ENCODE peak calls at places on chromosome X, in eight cellular contexts. One of them, this sample, is unnamed.

GRCh38 chrX:30863969-30864368 is 25.1 kb downstream of the TAB3 start:
- DNase-seq in left ventricle myocardium inferior: peak
- DNase-seq in C1 segment of cervical spinal cord: no peak
- DNase-seq in COR-L47: no peak
- DNase-seq in CD4-positive, alpha-beta T cell: no peak
- DNase-seq in astrocyte of the spinal cord: no peak
- DNase-seq in EL: no peak
- DNase-seq in NCI-H2081: no peak
- DNase-seq in this sample: no peak

GRCh38 chrX:108270739-108271396 is 167.4 kb downstream of the COL4A6 start:
- DNase-seq in left ventricle myocardium inferior: no peak
- DNase-seq in C1 segment of cervical spinal cord: no peak
- DNase-seq in COR-L47: no peak
- DNase-seq in CD4-positive, alpha-beta T cell: no peak
- DNase-seq in astrocyte of the spinal cord: peak
- DNase-seq in EL: peak
- DNase-seq in NCI-H2081: no peak
- DNase-seq in this sample: no peak

GRCh38 chrX:111095974-111096870 is at the start of gene PAK3:
- DNase-seq in left ventricle myocardium inferior: no peak
- DNase-seq in C1 segment of cervical spinal cord: no peak
- DNase-seq in COR-L47: peak
- DNase-seq in CD4-positive, alpha-beta T cell: peak
- DNase-seq in astrocyte of the spinal cord: peak
- DNase-seq in EL: peak
- DNase-seq in NCI-H2081: peak
- DNase-seq in this sample: peak

GRCh38 chrX:150753968-150754367 is 60.8 kb downstream of the MTMR1 start:
- DNase-seq in left ventricle myocardium inferior: no peak
- DNase-seq in C1 segment of cervical spinal cord: no peak
- DNase-seq in COR-L47: no peak
- DNase-seq in CD4-positive, alpha-beta T cell: no peak
- DNase-seq in astrocyte of the spinal cord: no peak
- DNase-seq in EL: no peak
- DNase-seq in NCI-H2081: no peak
- DNase-seq in this sample: no peak

GRCh38 chrX:55489315-55490009 is at the start of gene USP51:
- DNase-seq in left ventricle myocardium inferior: peak
- DNase-seq in C1 segment of cervical spinal cord: peak
- DNase-seq in COR-L47: no peak
- DNase-seq in CD4-positive, alpha-beta T cell: peak
- DNase-seq in astrocyte of the spinal cord: peak
- DNase-seq in EL: peak
- DNase-seq in NCI-H2081: no peak
- DNase-seq in this sample: no peak

GRCh38 chrX:153973127-153974002 is 811 bp downstream of the TMEM187 start:
- DNase-seq in left ventricle myocardium inferior: no peak
- DNase-seq in C1 segment of cervical spinal cord: no peak
- DNase-seq in COR-L47: peak
- DNase-seq in CD4-positive, alpha-beta T cell: no peak
- DNase-seq in astrocyte of the spinal cord: no peak
- DNase-seq in EL: no peak
- DNase-seq in NCI-H2081: peak
- DNase-seq in this sample: no peak

GRCh38 chrX:107449490-107450175 is at the start of gene FRMPD3:
- DNase-seq in left ventricle myocardium inferior: no peak
- DNase-seq in C1 segment of cervical spinal cord: no peak
- DNase-seq in COR-L47: no peak
- DNase-seq in CD4-positive, alpha-beta T cell: no peak
- DNase-seq in astrocyte of the spinal cord: no peak
- DNase-seq in EL: peak
- DNase-seq in NCI-H2081: peak
- DNase-seq in this sample: no peak

GRCh38 chrX:40096395-40097091 is 1.2 kb downstream of the BCOR start:
- DNase-seq in left ventricle myocardium inferior: peak
- DNase-seq in C1 segment of cervical spinal cord: peak
- DNase-seq in COR-L47: no peak
- DNase-seq in CD4-positive, alpha-beta T cell: peak
- DNase-seq in astrocyte of the spinal cord: peak
- DNase-seq in EL: peak
- DNase-seq in NCI-H2081: no peak
- DNase-seq in this sample: no peak

GRCh38 chrX:71547339-71547738 is 14.4 kb downstream of the OGT start:
- DNase-seq in left ventricle myocardium inferior: no peak
- DNase-seq in C1 segment of cervical spinal cord: no peak
- DNase-seq in COR-L47: no peak
- DNase-seq in CD4-positive, alpha-beta T cell: no peak
- DNase-seq in astrocyte of the spinal cord: no peak
- DNase-seq in EL: no peak
- DNase-seq in NCI-H2081: no peak
- DNase-seq in this sample: no peak

GRCh38 chrX:115503099-115503498 is 57.9 kb upstream of the PLS3 start:
- DNase-seq in left ventricle myocardium inferior: no peak
- DNase-seq in C1 segment of cervical spinal cord: no peak
- DNase-seq in COR-L47: no peak
- DNase-seq in CD4-positive, alpha-beta T cell: no peak
- DNase-seq in astrocyte of the spinal cord: no peak
- DNase-seq in EL: no peak
- DNase-seq in NCI-H2081: no peak
- DNase-seq in this sample: no peak

GRCh38 chrX:40780123-40780522 is 44.8 kb upstream of the MED14 start:
- DNase-seq in left ventricle myocardium inferior: peak
- DNase-seq in C1 segment of cervical spinal cord: peak
- DNase-seq in COR-L47: no peak
- DNase-seq in CD4-positive, alpha-beta T cell: no peak
- DNase-seq in astrocyte of the spinal cord: no peak
- DNase-seq in EL: no peak
- DNase-seq in NCI-H2081: no peak
- DNase-seq in this sample: no peak

GRCh38 chrX:107548775-107549174 is 79.5 kb upstream of the PRPS1 start:
- DNase-seq in left ventricle myocardium inferior: no peak
- DNase-seq in C1 segment of cervical spinal cord: no peak
- DNase-seq in COR-L47: no peak
- DNase-seq in CD4-positive, alpha-beta T cell: no peak
- DNase-seq in astrocyte of the spinal cord: no peak
- DNase-seq in EL: no peak
- DNase-seq in NCI-H2081: no peak
- DNase-seq in this sample: no peak

GRCh38 chrX:155148724-155149537 is 67.3 kb upstream of the VBP1 start:
- DNase-seq in left ventricle myocardium inferior: no peak
- DNase-seq in C1 segment of cervical spinal cord: no peak
- DNase-seq in COR-L47: no peak
- DNase-seq in CD4-positive, alpha-beta T cell: peak
- DNase-seq in astrocyte of the spinal cord: peak
- DNase-seq in EL: peak
- DNase-seq in NCI-H2081: no peak
- DNase-seq in this sample: no peak

GRCh38 chrX:134774190-134775048 is 116.1 kb upstream of the PLAC1 start:
- DNase-seq in left ventricle myocardium inferior: no peak
- DNase-seq in C1 segment of cervical spinal cord: no peak
- DNase-seq in COR-L47: no peak
- DNase-seq in CD4-positive, alpha-beta T cell: no peak
- DNase-seq in astrocyte of the spinal cord: no peak
- DNase-seq in EL: no peak
- DNase-seq in NCI-H2081: no peak
- DNase-seq in this sample: no peak

GRCh38 chrX:44621088-44621487 is 78.4 kb upstream of the FUNDC1 start:
- DNase-seq in left ventricle myocardium inferior: no peak
- DNase-seq in C1 segment of cervical spinal cord: no peak
- DNase-seq in COR-L47: no peak
- DNase-seq in CD4-positive, alpha-beta T cell: no peak
- DNase-seq in astrocyte of the spinal cord: no peak
- DNase-seq in EL: peak
- DNase-seq in NCI-H2081: no peak
- DNase-seq in this sample: no peak

GRCh38 chrX:29627833-29628232 is 587.5 kb upstream of the MAGEB2 start:
- DNase-seq in left ventricle myocardium inferior: no peak
- DNase-seq in C1 segment of cervical spinal cord: no peak
- DNase-seq in COR-L47: no peak
- DNase-seq in CD4-positive, alpha-beta T cell: no peak
- DNase-seq in astrocyte of the spinal cord: no peak
- DNase-seq in EL: no peak
- DNase-seq in NCI-H2081: no peak
- DNase-seq in this sample: no peak

GRCh38 chrX:70025464-70025863 is 24.3 kb downstream of the AWAT2 start:
- DNase-seq in left ventricle myocardium inferior: no peak
- DNase-seq in C1 segment of cervical spinal cord: no peak
- DNase-seq in COR-L47: no peak
- DNase-seq in CD4-positive, alpha-beta T cell: no peak
- DNase-seq in astrocyte of the spinal cord: peak
- DNase-seq in EL: peak
- DNase-seq in NCI-H2081: no peak
- DNase-seq in this sample: no peak

GRCh38 chrX:150038356-150038755 is 100.1 kb upstream of the EOLA2 start:
- DNase-seq in left ventricle myocardium inferior: no peak
- DNase-seq in C1 segment of cervical spinal cord: no peak
- DNase-seq in COR-L47: no peak
- DNase-seq in CD4-positive, alpha-beta T cell: no peak
- DNase-seq in astrocyte of the spinal cord: no peak
- DNase-seq in EL: peak
- DNase-seq in NCI-H2081: no peak
- DNase-seq in this sample: no peak

GRCh38 chrX:56248492-56248891 is 16.3 kb downstream of the KLF8 start:
- DNase-seq in left ventricle myocardium inferior: peak
- DNase-seq in C1 segment of cervical spinal cord: no peak
- DNase-seq in COR-L47: no peak
- DNase-seq in CD4-positive, alpha-beta T cell: peak
- DNase-seq in astrocyte of the spinal cord: peak
- DNase-seq in EL: peak
- DNase-seq in NCI-H2081: peak
- DNase-seq in this sample: no peak

GRCh38 chrX:49792376-49792775 is 36.7 kb upstream of the PAGE4 start:
- DNase-seq in left ventricle myocardium inferior: no peak
- DNase-seq in C1 segment of cervical spinal cord: no peak
- DNase-seq in COR-L47: no peak
- DNase-seq in CD4-positive, alpha-beta T cell: no peak
- DNase-seq in astrocyte of the spinal cord: no peak
- DNase-seq in EL: no peak
- DNase-seq in NCI-H2081: no peak
- DNase-seq in this sample: no peak

GRCh38 chrX:72572248-72573157 is at the start of gene HDAC8:
- DNase-seq in left ventricle myocardium inferior: peak
- DNase-seq in C1 segment of cervical spinal cord: peak
- DNase-seq in COR-L47: peak
- DNase-seq in CD4-positive, alpha-beta T cell: peak
- DNase-seq in astrocyte of the spinal cord: peak
- DNase-seq in EL: peak
- DNase-seq in NCI-H2081: peak
- DNase-seq in this sample: peak

GRCh38 chrX:96389314-96390048 is 295.2 kb upstream of the DIAPH2 start:
- DNase-seq in left ventricle myocardium inferior: no peak
- DNase-seq in C1 segment of cervical spinal cord: no peak
- DNase-seq in COR-L47: no peak
- DNase-seq in CD4-positive, alpha-beta T cell: no peak
- DNase-seq in astrocyte of the spinal cord: no peak
- DNase-seq in EL: no peak
- DNase-seq in NCI-H2081: no peak
- DNase-seq in this sample: no peak

GRCh38 chrX:150375243-150375642 is 12.1 kb downstream of the MAMLD1 start:
- DNase-seq in left ventricle myocardium inferior: no peak
- DNase-seq in C1 segment of cervical spinal cord: no peak
- DNase-seq in COR-L47: no peak
- DNase-seq in CD4-positive, alpha-beta T cell: no peak
- DNase-seq in astrocyte of the spinal cord: no peak
- DNase-seq in EL: no peak
- DNase-seq in NCI-H2081: no peak
- DNase-seq in this sample: no peak

GRCh38 chrX:85084770-85085393 is 81.2 kb downstream of the APOOL start:
- DNase-seq in left ventricle myocardium inferior: no peak
- DNase-seq in C1 segment of cervical spinal cord: no peak
- DNase-seq in COR-L47: no peak
- DNase-seq in CD4-positive, alpha-beta T cell: no peak
- DNase-seq in astrocyte of the spinal cord: peak
- DNase-seq in EL: peak
- DNase-seq in NCI-H2081: peak
- DNase-seq in this sample: no peak

GRCh38 chrX:26851981-26852380 is 611.2 kb downstream of the PPP4R3C start:
- DNase-seq in left ventricle myocardium inferior: no peak
- DNase-seq in C1 segment of cervical spinal cord: no peak
- DNase-seq in COR-L47: no peak
- DNase-seq in CD4-positive, alpha-beta T cell: no peak
- DNase-seq in astrocyte of the spinal cord: peak
- DNase-seq in EL: no peak
- DNase-seq in NCI-H2081: peak
- DNase-seq in this sample: no peak

GRCh38 chrX:149962859-149963757 is 24.8 kb upstream of the EOLA2 start:
- DNase-seq in left ventricle myocardium inferior: no peak
- DNase-seq in C1 segment of cervical spinal cord: peak
- DNase-seq in COR-L47: peak
- DNase-seq in CD4-positive, alpha-beta T cell: no peak
- DNase-seq in astrocyte of the spinal cord: peak
- DNase-seq in EL: peak
- DNase-seq in NCI-H2081: peak
- DNase-seq in this sample: peak

GRCh38 chrX:45623266-45623665 is 422.6 kb upstream of the DIPK2B start:
- DNase-seq in left ventricle myocardium inferior: no peak
- DNase-seq in C1 segment of cervical spinal cord: no peak
- DNase-seq in COR-L47: peak
- DNase-seq in CD4-positive, alpha-beta T cell: no peak
- DNase-seq in astrocyte of the spinal cord: peak
- DNase-seq in EL: peak
- DNase-seq in NCI-H2081: peak
- DNase-seq in this sample: no peak

GRCh38 chrX:49930046-49930445 is 7.7 kb downstream of the CLCN5 start:
- DNase-seq in left ventricle myocardium inferior: no peak
- DNase-seq in C1 segment of cervical spinal cord: no peak
- DNase-seq in COR-L47: no peak
- DNase-seq in CD4-positive, alpha-beta T cell: no peak
- DNase-seq in astrocyte of the spinal cord: no peak
- DNase-seq in EL: no peak
- DNase-seq in NCI-H2081: no peak
- DNase-seq in this sample: no peak

GRCh38 chrX:3451566-3451965 is 105.1 kb upstream of the MXRA5 start:
- DNase-seq in left ventricle myocardium inferior: no peak
- DNase-seq in C1 segment of cervical spinal cord: no peak
- DNase-seq in COR-L47: no peak
- DNase-seq in CD4-positive, alpha-beta T cell: no peak
- DNase-seq in astrocyte of the spinal cord: no peak
- DNase-seq in EL: no peak
- DNase-seq in NCI-H2081: no peak
- DNase-seq in this sample: no peak

GRCh38 chrX:29478336-29479069 is 736.9 kb upstream of the MAGEB2 start:
- DNase-seq in left ventricle myocardium inferior: no peak
- DNase-seq in C1 segment of cervical spinal cord: no peak
- DNase-seq in COR-L47: peak
- DNase-seq in CD4-positive, alpha-beta T cell: no peak
- DNase-seq in astrocyte of the spinal cord: peak
- DNase-seq in EL: peak
- DNase-seq in NCI-H2081: peak
- DNase-seq in this sample: no peak

GRCh38 chrX:70970482-70970999 is 39.6 kb upstream of the SLC7A3 start:
- DNase-seq in left ventricle myocardium inferior: no peak
- DNase-seq in C1 segment of cervical spinal cord: no peak
- DNase-seq in COR-L47: peak
- DNase-seq in CD4-positive, alpha-beta T cell: no peak
- DNase-seq in astrocyte of the spinal cord: peak
- DNase-seq in EL: peak
- DNase-seq in NCI-H2081: peak
- DNase-seq in this sample: no peak

GRCh38 chrX:22742174-22742573 is 257.6 kb upstream of the DDX53 start:
- DNase-seq in left ventricle myocardium inferior: no peak
- DNase-seq in C1 segment of cervical spinal cord: no peak
- DNase-seq in COR-L47: no peak
- DNase-seq in CD4-positive, alpha-beta T cell: no peak
- DNase-seq in astrocyte of the spinal cord: peak
- DNase-seq in EL: peak
- DNase-seq in NCI-H2081: no peak
- DNase-seq in this sample: no peak

GRCh38 chrX:7073336-7073735 is 74.2 kb upstream of the STS start:
- DNase-seq in left ventricle myocardium inferior: no peak
- DNase-seq in C1 segment of cervical spinal cord: no peak
- DNase-seq in COR-L47: no peak
- DNase-seq in CD4-positive, alpha-beta T cell: no peak
- DNase-seq in astrocyte of the spinal cord: no peak
- DNase-seq in EL: no peak
- DNase-seq in NCI-H2081: no peak
- DNase-seq in this sample: no peak

GRCh38 chrX:130245441-130245840 is 23.3 kb downstream of the ZNF280C start:
- DNase-seq in left ventricle myocardium inferior: no peak
- DNase-seq in C1 segment of cervical spinal cord: no peak
- DNase-seq in COR-L47: no peak
- DNase-seq in CD4-positive, alpha-beta T cell: no peak
- DNase-seq in astrocyte of the spinal cord: peak
- DNase-seq in EL: peak
- DNase-seq in NCI-H2081: no peak
- DNase-seq in this sample: no peak